ENCODE peak calls at places on chromosome 13, in four cellular contexts. P is non-pigmented ciliary epithelial cell; R is stimulated activated CD4-positive, alpha-beta T cell treated with anti-CD3 and anti-CD28 coated beads, Interleukin-1b, Interleukin-23, amount 100 ng/mL, for 24 hours; I is adrenal gland. G is an unnamed sample.

GRCh38 chr13:90696254-90696653 is 651.2 kb upstream of the MIR17HG start:
- DNase-seq in R (no peak), I (no peak), P (peak), G (peak)

GRCh38 chr13:25987987-25988386 is 63.8 kb downstream of the SHISA2 start:
- DNase-seq in P (no peak), I (no peak), R (no peak), G (no peak)

GRCh38 chr13:87622921-87623320 is 48.2 kb upstream of the SLITRK5 start:
- DNase-seq in R (no peak), P (no peak), I (no peak), G (peak)

GRCh38 chr13:75818181-75819110 is 182.3 kb downstream of the LMO7 start:
- DNase-seq in R (no peak), P (no peak), I (no peak), G (no peak)

GRCh38 chr13:113080901-113081521 is 24.6 kb upstream of the F7 start:
- DNase-seq in I (no peak), R (no peak), P (no peak), G (no peak)

GRCh38 chr13:59425211-59425721 is 738.5 kb downstream of the DIAPH3 start:
- DNase-seq in P (no peak), R (no peak), I (no peak), G (peak)

GRCh38 chr13:99501952-99502310 is 659 bp downstream of the TM9SF2 start:
- DNase-seq in R (no peak), P (no peak), I (peak), G (no peak)

GRCh38 chr13:100921139-100921538 is 246.5 kb upstream of the TMTC4 start:
- DNase-seq in P (no peak), R (no peak), I (no peak), G (no peak)

GRCh38 chr13:112965573-112966115 is 3.4 kb upstream of the MCF2L start:
- DNase-seq in I (no peak), P (no peak), R (no peak), G (no peak)

G was measured in astrocyte of the cerebellum.